ENCODE peak calls at places on chromosomes 2 and 18, in four cellular contexts. X, H, J and I are unnamed samples.

GRCh38 chr2:73232471-73233153 is 427 bp downstream of the PRADC1 start:
- DNase-seq in J (peak), X (no peak), H (no peak), I (no peak)

GRCh38 chr2:2254206-2254605 is 76.9 kb downstream of the MYT1L start:
- DNase-seq in H (no peak), X (no peak), J (no peak), I (no peak)

GRCh38 chr2:120880381-120880780 is 144.7 kb downstream of the GLI2 start:
- DNase-seq in H (no peak), X (no peak), J (no peak), I (no peak)

GRCh38 chr18:45221363-45221762 is 393.9 kb upstream of the SLC14A2 start:
- DNase-seq in J (no peak), X (no peak), H (no peak), I (no peak)

GRCh38 chr2:189104926-189105325 is 74.6 kb downstream of the COL5A2 start:
- DNase-seq in H (no peak), J (no peak), X (no peak), I (no peak)

GRCh38 chr2:47069628-47070154 is 85.4 kb downstream of the STPG4 start:
- DNase-seq in H (peak), J (no peak), X (peak), I (no peak)

GRCh38 chr2:11481789-11482472 is 16.0 kb upstream of the E2F6 start:
- DNase-seq in J (no peak), H (no peak), X (no peak), I (no peak)

GRCh38 chr2:177334940-177335543 is 57.5 kb upstream of the AGPS start:
- DNase-seq in J (peak), X (peak), H (peak), I (no peak)

GRCh38 chr2:25323042-25323514 is 18.6 kb downstream of the DNMT3A start:
- DNase-seq in J (no peak), H (no peak), X (no peak), I (no peak)

GRCh38 chr2:10493636-10494281 is 45.6 kb upstream of the ODC1 start:
- DNase-seq in H (peak), J (no peak), X (peak), I (peak)

GRCh38 chr2:30332791-30333453 is 101.6 kb downstream of the LBH start:
- DNase-seq in H (no peak), X (no peak), J (no peak), I (no peak)

GRCh38 chr2:27249891-27250651 is 12.8 kb downstream of the SLC30A3 start:
- DNase-seq in X (peak), H (peak), J (peak), I (peak)

GRCh38 chr2:1704606-1705556 is 39.4 kb downstream of the PXDN start:
- DNase-seq in J (no peak), H (no peak), X (no peak), I (no peak)

GRCh38 chr2:187618813-187619212 is 64.6 kb upstream of the TFPI start:
- DNase-seq in X (no peak), J (no peak), H (no peak), I (no peak)

GRCh38 chr18:37361223-37362157 is 204.1 kb downstream of the CELF4 start:
- DNase-seq in X (no peak), H (no peak), J (no peak), I (no peak)

GRCh38 chr2:71358931-71359671 is 27.5 kb downstream of the ZNF638 start:
- DNase-seq in H (no peak), X (no peak), J (no peak), I (no peak)

GRCh38 chr2:213188971-213189899 is 37.8 kb upstream of the IKZF2 start:
- DNase-seq in J (no peak), H (peak), X (no peak), I (no peak)

GRCh38 chr2:187056416-187057333 is 207.7 kb upstream of the ZSWIM2 start:
- DNase-seq in X (no peak), H (no peak), J (no peak), I (no peak)

GRCh38 chr18:73199151-73199550 is 331.4 kb upstream of the NETO1 start:
- DNase-seq in X (no peak), J (no peak), H (no peak), I (no peak)

GRCh38 chr2:10028988-10029874 is 14.1 kb upstream of the KLF11 start:
- DNase-seq in H (no peak), J (peak), X (no peak), I (peak)

GRCh38 chr2:133566967-133567645 is 1.2 kb downstream of the NCKAP5 start:
- DNase-seq in X (no peak), H (no peak), J (no peak), I (no peak)

GRCh38 chr2:119760237-119760807 is 600 bp downstream of the PTPN4 start:
- DNase-seq in H (peak), X (no peak), J (no peak), I (no peak)

DNA sequence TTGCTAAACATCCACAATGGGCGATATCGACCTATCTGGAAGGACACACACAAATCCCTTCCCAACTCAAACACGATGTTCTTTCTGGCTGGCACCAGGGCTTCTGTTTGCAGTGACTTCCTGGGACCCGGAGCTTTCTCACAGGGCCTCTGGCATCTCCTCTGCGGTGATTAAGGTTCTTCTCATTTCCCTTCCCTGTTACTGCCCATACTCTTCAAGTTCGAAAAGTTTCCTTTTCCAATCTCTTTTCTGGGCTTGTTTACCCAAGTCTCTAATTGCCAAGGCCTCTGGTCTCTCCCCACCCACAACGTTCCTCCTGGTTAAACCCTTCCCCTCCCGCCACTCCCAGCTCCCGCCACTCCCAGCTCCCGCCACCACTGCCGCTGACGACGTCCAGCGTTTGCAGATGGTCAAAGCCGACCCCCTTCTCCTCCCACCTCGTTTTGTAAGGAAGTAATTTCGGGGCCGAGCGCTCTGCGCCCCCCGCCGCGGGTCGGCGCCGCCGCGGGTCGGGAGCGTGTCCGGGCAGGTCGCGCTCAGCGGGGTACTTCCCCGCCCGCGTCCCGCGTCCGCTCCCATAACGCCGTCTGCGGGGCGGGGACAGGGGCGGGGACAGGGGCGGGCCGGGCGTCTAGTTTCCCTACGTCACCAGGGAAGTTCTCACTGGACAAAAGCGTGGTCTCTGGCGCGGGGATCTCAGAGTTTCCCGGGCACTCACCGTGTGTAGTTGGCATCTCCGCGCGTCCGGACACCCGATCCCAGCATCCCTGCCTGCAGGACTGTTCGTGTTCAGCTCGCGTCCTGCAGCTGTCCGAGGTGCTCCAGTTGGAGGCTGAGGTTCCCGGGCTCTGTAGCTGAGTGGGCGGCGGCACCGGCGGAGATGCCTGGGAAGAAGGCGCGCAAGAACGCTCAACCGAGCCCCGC is at the start of gene PMAIP1:
- DNase-seq in J (peak), X (peak), H (peak), I (peak)
- TF ChIP-seq POLR2A in J (peak), X (peak), H (peak), I (peak)

GRCh38 chr2:196415384-196415783 is 224.1 kb upstream of the CCDC150 start:
- DNase-seq in H (no peak), J (no peak), X (no peak), I (no peak)

GRCh38 chr2:196410008-196410407 is 229.5 kb upstream of the CCDC150 start:
- DNase-seq in H (no peak), J (no peak), X (no peak), I (no peak)

GRCh38 chr2:196409376-196409775 is 230.1 kb upstream of the CCDC150 start:
- DNase-seq in J (no peak), H (no peak), X (no peak), I (no peak)

DNA sequence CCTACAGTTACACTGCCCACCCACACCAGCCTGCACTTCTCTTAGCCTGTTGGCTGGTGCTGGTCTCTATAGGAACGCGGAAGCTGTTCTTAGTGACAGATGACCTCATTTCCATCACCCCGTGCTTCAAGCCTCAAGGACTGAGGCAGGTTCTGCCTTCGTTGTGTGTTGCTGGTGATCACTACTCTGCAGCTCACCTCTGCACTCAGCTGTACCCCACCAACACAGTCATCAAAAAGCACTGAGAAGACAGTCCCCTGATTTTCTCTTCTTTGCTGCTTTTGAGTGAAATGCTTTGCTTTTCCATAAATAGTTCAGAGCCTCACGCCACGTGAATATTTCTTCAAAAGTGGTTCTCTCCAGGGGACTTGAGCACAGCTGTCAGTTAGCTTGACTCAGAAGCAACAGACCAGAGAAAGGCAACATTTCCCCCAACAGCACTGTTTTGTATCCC is 225.7 kb upstream of the CCDC150 start:
- DNase-seq in H (no peak), J (no peak), X (no peak), I (no peak)
- TF ChIP-seq POLR2A in H (no peak), J (no peak), X (no peak), I (peak)

GRCh38 chr2:84880645-84881521 is at the start of gene TRABD2A:
- DNase-seq in X (no peak), H (no peak), J (no peak), I (no peak)
- TF ChIP-seq POLR2A in X (no peak), H (no peak), J (no peak), I (no peak)

GRCh38 chr2:127064642-127065250 is 42.2 kb downstream of the BIN1 start:
- DNase-seq in H (peak), X (peak), J (peak), I (peak)
- TF ChIP-seq POLR2A in H (peak), X (no peak), J (peak), I (no peak)

GRCh38 chr2:144582651-144583361 is 62.9 kb upstream of the ZEB2 start:
- DNase-seq in J (peak), H (no peak), X (no peak), I (no peak)
- TF ChIP-seq POLR2A in J (peak), H (no peak), X (no peak), I (no peak)

DNA sequence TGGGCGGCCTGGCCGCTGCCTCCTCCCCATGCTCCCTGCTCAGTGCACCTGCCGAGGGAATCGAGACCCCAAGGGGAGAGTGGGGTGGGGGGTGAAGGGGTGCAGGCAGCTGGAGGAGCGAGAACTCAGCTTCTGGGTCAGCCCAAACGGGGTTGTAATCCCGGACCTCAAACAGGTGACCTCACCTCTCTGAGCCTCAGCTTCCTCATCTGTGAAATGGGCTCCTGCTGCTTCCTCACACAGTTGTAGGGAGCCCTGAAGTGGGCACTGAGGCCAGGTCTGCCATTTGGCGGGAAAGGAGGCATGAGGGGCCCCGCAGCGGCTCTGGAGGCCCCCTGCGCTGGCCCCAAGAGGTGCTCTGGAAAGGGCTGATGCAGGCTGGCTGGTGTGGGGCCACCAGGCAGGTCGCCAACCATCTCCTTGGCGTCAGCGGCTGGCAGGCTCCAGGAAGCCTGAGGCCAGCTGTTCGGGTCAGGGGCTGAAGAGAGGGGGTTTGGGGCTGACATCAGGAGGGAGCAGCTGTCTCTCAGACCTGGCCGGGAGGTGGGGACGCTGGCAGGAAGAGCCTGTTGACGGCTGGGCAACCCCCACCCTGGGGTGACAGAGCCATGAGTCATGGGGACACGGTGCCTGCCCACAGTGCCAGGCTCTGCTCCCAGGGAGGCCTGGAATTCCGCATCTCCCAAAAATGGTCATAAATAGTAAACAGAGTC is 4.9 kb downstream of the KLHL30 start:
- DNase-seq in X (no peak), J (no peak), H (no peak), I (no peak)
- TF ChIP-seq POLR2A in X (no peak), J (no peak), H (no peak), I (no peak)